ENCODE peak calls at places on chromosomes 2 and 18, in ten cellular contexts. J is IMR-90; H is A673; V is pancreas; Y is tibial nerve; E is coronary artery; L is right atrium auricular region; K is aorta; B is CD8-positive, alpha-beta memory T cell; D is heart right ventricle. C is an unnamed sample.

GRCh38 chr2:226701052-226701451 is 98.6 kb downstream of the IRS1 start:
- DNase-seq in J (peak), H (no peak), V (no peak), Y (no peak), E (no peak), L (no peak), K (no peak), B (no peak), D (no peak), C (no peak)

GRCh38 chr2:33240178-33240577 is 236.3 kb upstream of the RASGRP3 start:
- DNase-seq in J (peak), H (no peak), V (no peak), Y (no peak), E (no peak), L (no peak), K (no peak), B (no peak), D (no peak), C (no peak)

GRCh38 chr18:50807199-50807598 is 12.6 kb downstream of the MRO start:
- DNase-seq in J (no peak), H (no peak), V (no peak), Y (no peak), E (no peak), L (no peak), K (no peak), B (no peak), D (no peak), C (no peak)

GRCh38 chr2:28274911-28275685 is 117.6 kb upstream of the FOSL2 start:
- DNase-seq in J (peak), H (peak), V (no peak), Y (peak), E (no peak), L (peak), K (no peak), B (no peak), D (no peak), C (no peak)

GRCh38 chr2:187527262-187527661 is 27.0 kb downstream of the TFPI start:
- DNase-seq in J (peak), H (peak), V (no peak), Y (no peak), E (no peak), L (no peak), K (no peak), B (no peak), D (no peak), C (no peak)

GRCh38 chr2:216016581-216016980 is 3.2 kb upstream of the MREG start:
- DNase-seq in J (no peak), H (no peak), V (no peak), Y (no peak), E (no peak), L (no peak), K (no peak), B (peak), D (no peak), C (no peak)

GRCh38 chr2:226792155-226792871 is 7.3 kb downstream of the IRS1 start:
- DNase-seq in J (peak), H (no peak), V (no peak), Y (no peak), E (no peak), L (no peak), K (no peak), B (no peak), D (no peak), C (no peak)

GRCh38 chr2:162928356-162928755 is 89.8 kb upstream of the KCNH7 start:
- DNase-seq in J (no peak), H (no peak), V (no peak), Y (no peak), E (no peak), L (no peak), K (no peak), B (no peak), D (no peak), C (no peak)

GRCh38 chr2:134425723-134426496 is 172.0 kb downstream of the MGAT5 start:
- DNase-seq in J (peak), H (peak), V (no peak), Y (peak), E (no peak), L (no peak), K (no peak), B (no peak), D (no peak), C (no peak)

GRCh38 chr2:200929334-200930249 is 33.9 kb downstream of the ORC2 start:
- DNase-seq in J (peak), H (no peak), V (no peak), Y (no peak), E (no peak), L (no peak), K (no peak), B (no peak), D (no peak), C (no peak)

GRCh38 chr2:20304411-20304810 is 46.2 kb downstream of the PUM2 start:
- DNase-seq in J (peak), H (peak), V (no peak), Y (no peak), E (no peak), L (no peak), K (no peak), B (no peak), D (no peak), C (no peak)

GRCh38 chr2:9473308-9473984 is 905 bp upstream of the IAH1 start:
- DNase-seq in J (no peak), H (no peak), V (peak), Y (no peak), E (no peak), L (no peak), K (no peak), B (no peak), D (no peak), C (peak)

GRCh38 chr2:65076345-65076710 is 20.1 kb downstream of the CEP68 start:
- DNase-seq in J (peak), H (no peak), V (no peak), Y (no peak), E (no peak), L (no peak), K (no peak), B (no peak), D (no peak), C (no peak)

GRCh38 chr2:45941758-45942738 is 290.6 kb downstream of the PRKCE start:
- DNase-seq in J (peak), H (peak), V (no peak), Y (no peak), E (peak), L (no peak), K (no peak), B (no peak), D (no peak), C (no peak)

GRCh38 chr2:238854699-238855111 is 6.8 kb downstream of the TWIST2 start:
- DNase-seq in J (no peak), H (no peak), V (no peak), Y (no peak), E (no peak), L (peak), K (no peak), B (no peak), D (no peak), C (no peak)

GRCh38 chr2:3099145-3099859 is 278.3 kb downstream of the EIPR1 start:
- DNase-seq in J (no peak), H (no peak), V (no peak), Y (no peak), E (no peak), L (peak), K (no peak), B (no peak), D (no peak), C (no peak)

GRCh38 chr2:17709897-17710296 is 43.7 kb downstream of the SMC6 start:
- DNase-seq in J (no peak), H (no peak), V (no peak), Y (no peak), E (no peak), L (no peak), K (no peak), B (no peak), D (no peak), C (no peak)

GRCh38 chr18:63314991-63315662 is 4.4 kb downstream of the BCL2 start:
- DNase-seq in J (no peak), H (no peak), V (no peak), Y (no peak), E (no peak), L (no peak), K (no peak), B (no peak), D (no peak), C (no peak)

GRCh38 chr2:126802316-126802715 is 96.4 kb upstream of the TEX51 start:
- DNase-seq in J (no peak), H (no peak), V (no peak), Y (no peak), E (no peak), L (peak), K (no peak), B (no peak), D (no peak), C (no peak)

GRCh38 chr2:126748929-126749518 is 93.1 kb downstream of the GYPC start:
- DNase-seq in J (no peak), H (no peak), V (no peak), Y (no peak), E (no peak), L (peak), K (peak), B (no peak), D (no peak), C (no peak)

GRCh38 chr2:39991298-39991697 is 212.2 kb upstream of the THUMPD2 start:
- DNase-seq in J (peak), H (no peak), V (no peak), Y (no peak), E (no peak), L (no peak), K (no peak), B (no peak), D (no peak), C (no peak)

GRCh38 chr2:88874063-88874657 is 182.7 kb downstream of the RPIA start:
- DNase-seq in J (peak), H (peak), V (no peak), Y (peak), E (no peak), L (no peak), K (no peak), B (no peak), D (no peak), C (no peak)

GRCh38 chr18:9106094-9106493 is 3.6 kb downstream of the NDUFV2 start:
- DNase-seq in J (no peak), H (no peak), V (no peak), Y (no peak), E (no peak), L (no peak), K (no peak), B (no peak), D (no peak), C (no peak)

GRCh38 chr2:241542278-241542605 is 16.3 kb upstream of the BOK start:
- DNase-seq in J (no peak), H (no peak), V (peak), Y (no peak), E (no peak), L (no peak), K (no peak), B (no peak), D (no peak), C (peak)

GRCh38 chr2:147628971-147629421 is 215.8 kb upstream of the ACVR2A start:
- DNase-seq in J (no peak), H (no peak), V (no peak), Y (no peak), E (no peak), L (no peak), K (no peak), B (no peak), D (no peak), C (no peak)

GRCh38 chr2:64106481-64106880 is 37.7 kb downstream of the PELI1 start:
- DNase-seq in J (no peak), H (no peak), V (no peak), Y (no peak), E (no peak), L (no peak), K (no peak), B (no peak), D (no peak), C (no peak)

GRCh38 chr2:191385416-191386160 is 140.4 kb downstream of the MYO1B start:
- DNase-seq in J (peak), H (no peak), V (no peak), Y (no peak), E (no peak), L (no peak), K (no peak), B (no peak), D (no peak), C (no peak)

GRCh38 chr18:58953627-58954026 is 89.0 kb downstream of the ZNF532 start:
- DNase-seq in J (no peak), H (no peak), V (no peak), Y (no peak), E (no peak), L (no peak), K (no peak), B (no peak), D (peak), C (no peak)

GRCh38 chr2:10305715-10306114 is 3.0 kb downstream of the HPCAL1 start:
- DNase-seq in J (no peak), H (no peak), V (no peak), Y (no peak), E (no peak), L (no peak), K (peak), B (no peak), D (no peak), C (peak)

GRCh38 chr2:236705295-236706114 is 135.9 kb downstream of the ACKR3 start:
- DNase-seq in J (no peak), H (no peak), V (no peak), Y (no peak), E (no peak), L (peak), K (peak), B (no peak), D (no peak), C (no peak)

GRCh38 chr2:113078350-113078839 is 10.6 kb downstream of the IL1F10 start:
- DNase-seq in J (no peak), H (peak), V (no peak), Y (no peak), E (no peak), L (peak), K (no peak), B (no peak), D (no peak), C (peak)

GRCh38 chr2:217707116-217707742 is 295.6 kb downstream of the TNS1 start:
- DNase-seq in J (peak), H (no peak), V (no peak), Y (no peak), E (no peak), L (no peak), K (no peak), B (no peak), D (peak), C (no peak)

GRCh38 chr2:134573724-134574123 is 145.1 kb downstream of the TMEM163 start:
- DNase-seq in J (no peak), H (no peak), V (no peak), Y (no peak), E (no peak), L (no peak), K (no peak), B (no peak), D (no peak), C (no peak)

DNA sequence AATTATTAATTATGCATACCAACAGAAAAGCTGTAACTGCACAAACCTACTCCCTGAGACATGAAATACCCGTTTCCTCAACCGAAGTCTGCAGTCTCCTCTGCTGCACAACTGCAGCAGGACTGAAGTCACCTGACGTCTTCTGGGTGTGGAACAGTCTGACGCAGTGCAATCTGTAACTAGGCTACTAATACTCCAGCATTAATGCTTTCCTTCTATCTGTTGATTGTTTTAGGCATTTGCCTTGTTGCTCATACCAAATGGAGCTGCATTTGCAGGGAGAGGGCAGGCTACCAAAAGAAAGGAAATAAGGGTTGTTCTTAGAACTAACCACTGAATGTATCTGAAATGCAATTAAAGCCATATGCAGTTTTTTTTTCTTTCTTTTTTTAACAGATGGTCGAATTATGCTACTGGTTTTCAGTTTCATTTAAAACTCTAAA is 40.1 kb downstream of the RTN4 start:
- DNase-seq in J (peak), H (peak), V (no peak), Y (peak), E (no peak), L (no peak), K (no peak), B (peak), D (no peak), C (peak)
- H3K4me3 ChIP-seq in J (no peak), H (peak), V (peak), Y (no peak), E (peak), L (no peak), K (peak), B (peak), D (peak), C (peak)

GRCh38 chr2:86747708-86748627 is 27.9 kb downstream of the RMND5A start:
- DNase-seq in J (peak), H (peak), V (no peak), Y (no peak), E (no peak), L (no peak), K (no peak), B (no peak), D (no peak), C (no peak)
- H3K27ac ChIP-seq in J (peak), H (peak), V (no peak), Y (peak), E (no peak), L (no peak), K (no peak), B (no peak), D (peak), C (peak)

DNA sequence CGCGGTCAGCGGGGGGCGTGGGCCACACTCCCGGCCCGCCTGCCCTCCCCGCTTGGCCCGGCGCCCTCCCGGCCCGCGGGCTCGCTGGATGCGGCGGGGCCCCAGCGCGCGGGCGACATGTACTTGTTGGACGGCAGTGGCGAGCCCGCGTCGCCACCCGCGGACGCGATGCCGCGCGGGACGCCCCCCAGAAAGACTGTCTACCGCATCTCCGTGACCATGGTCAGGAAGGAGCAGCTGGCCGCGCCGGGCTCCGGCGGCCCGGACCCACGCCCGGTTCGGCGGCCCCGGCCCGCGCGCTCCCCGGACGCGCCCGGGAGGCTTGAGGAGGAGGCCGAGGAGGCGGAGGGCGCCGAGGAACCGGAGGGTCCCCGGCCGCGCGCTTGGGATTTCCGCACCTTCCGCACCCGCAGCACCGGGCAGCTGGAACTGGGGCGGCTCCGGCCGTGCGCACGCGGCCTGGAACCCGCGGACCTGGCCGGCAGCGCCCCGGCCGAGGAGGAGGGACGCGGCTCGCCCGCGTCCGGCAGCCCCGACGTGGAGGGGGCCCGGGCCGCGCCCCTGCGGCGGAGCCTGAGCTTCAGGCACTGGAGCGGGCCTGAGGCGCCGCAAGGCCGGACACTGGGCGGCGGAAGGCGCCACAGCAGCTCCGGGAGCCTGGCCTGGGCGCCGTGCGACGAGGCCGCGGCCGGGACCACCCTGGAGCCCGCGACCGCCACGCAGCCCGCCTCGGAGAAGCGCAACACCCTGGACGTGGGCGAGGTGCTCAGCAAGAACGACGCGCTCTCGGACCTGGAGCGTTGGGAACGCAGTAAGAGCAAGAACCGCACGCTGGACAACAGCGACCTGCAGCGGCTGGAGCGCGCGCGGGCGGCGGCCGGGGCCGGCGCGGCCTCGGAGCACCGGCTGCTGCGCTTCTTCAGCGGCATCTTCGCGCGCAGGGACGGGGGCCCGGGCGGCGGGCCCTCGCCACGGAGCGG is 176.4 kb downstream of the AGAP1 start:
- DNase-seq in J (peak), H (peak), V (no peak), Y (peak), E (no peak), L (no peak), K (peak), B (no peak), D (peak), C (peak)
- H3K4me3 ChIP-seq in J (peak), H (peak), V (no peak), Y (peak), E (peak), L (peak), K (peak), B (no peak), D (peak), C (peak)

DNA sequence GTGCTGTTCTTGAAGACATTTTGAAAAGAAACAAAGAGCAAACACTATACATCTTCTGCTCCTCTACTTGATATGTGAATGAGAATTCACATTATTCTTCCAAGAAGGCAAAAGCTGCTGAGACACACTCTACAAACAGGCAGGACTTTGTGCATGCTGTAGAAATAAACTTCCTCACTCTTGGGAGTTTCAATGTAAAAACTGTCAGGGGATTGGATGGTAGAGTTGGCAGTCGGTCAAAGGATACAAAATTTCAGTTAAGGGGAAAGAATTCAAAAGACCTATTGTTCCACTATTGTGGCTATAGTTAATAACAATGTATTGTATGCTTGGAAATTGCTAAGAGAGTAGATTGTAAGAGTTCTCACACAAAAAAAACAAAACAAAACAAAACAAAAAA is 196.3 kb downstream of the MC4R start:
- DNase-seq in J (no peak), H (no peak), V (no peak), Y (no peak), E (no peak), L (no peak), K (no peak), B (no peak), D (no peak), C (no peak)
- H3K27ac ChIP-seq in J (no peak), H (no peak), V (no peak), Y (no peak), E (no peak), L (no peak), K (no peak), B (no peak), D (no peak), C (no peak)